ENCODE peak calls at places on chromosome 1, in four cellular contexts. V is SK-N-SH, X is HCT116, M is GM12878. Q is an unnamed sample.

GRCh38 chr1:199226163-199226562 is 587.3 kb downstream of the PTPRC start:
- DNase-seq in V (no peak), X (no peak), M (peak; percentile 16), Q (no peak)

GRCh38 chr1:53398585-53399365 is 60.4 kb upstream of the DMRTB1 start:
- DNase-seq in V (no peak), X (no peak), M (no peak), Q (no peak)

GRCh38 chr1:197200468-197200899 is 54.0 kb upstream of the ASPM start:
- DNase-seq in V (no peak), X (no peak), M (no peak), Q (no peak)

GRCh38 chr1:236018885-236019453 is 45.9 kb downstream of the NID1 start:
- DNase-seq in V (no peak), X (no peak), M (no peak), Q (no peak)

GRCh38 chr1:85822696-85823095 is 114.5 kb upstream of the ZNHIT6 start:
- DNase-seq in V (no peak), X (no peak), M (no peak), Q (no peak)

GRCh38 chr1:101738475-101738874 is 258.3 kb downstream of the OLFM3 start:
- DNase-seq in V (no peak), X (no peak), M (no peak), Q (no peak)

GRCh38 chr1:7290971-7291970 is 479.8 kb upstream of the VAMP3 start:
- DNase-seq in V (peak; percentile 76), X (no peak), M (no peak), Q (no peak)

GRCh38 chr1:224852901-224853568 is 76.4 kb upstream of the DNAH14 start:
- DNase-seq in V (peak; percentile 46), X (peak; percentile 66), M (peak; percentile 34), Q (peak; percentile 53)

GRCh38 chr1:95084317-95085176 is 11.8 kb upstream of the ALG14 start:
- DNase-seq in V (peak; percentile 61), X (peak; percentile 47), M (no peak), Q (no peak)

GRCh38 chr1:64675718-64676345 is 69.0 kb upstream of the RAVER2 start:
- DNase-seq in V (peak; percentile 41), X (no peak), M (no peak), Q (peak; percentile 20)

GRCh38 chr1:169879034-169879835 is 14.5 kb downstream of the SCYL3 start:
- DNase-seq in V (no peak), X (no peak), M (no peak), Q (no peak)

GRCh38 chr1:41051022-41051421 is 29.5 kb upstream of the SLFNL1 start:
- DNase-seq in V (no peak), X (no peak), M (no peak), Q (no peak)

GRCh38 chr1:117030271-117030877 is 28.8 kb downstream of the CD101 start:
- DNase-seq in V (no peak), X (no peak), M (no peak), Q (no peak)

GRCh38 chr1:153903841-153904455 is 18.8 kb downstream of the GATAD2B start:
- DNase-seq in V (no peak), X (no peak), M (no peak), Q (no peak)

GRCh38 chr1:209402697-209403096 is 180.8 kb upstream of the CAMK1G start:
- DNase-seq in V (no peak), X (no peak), M (no peak), Q (no peak)

GRCh38 chr1:160565568-160565967 is 13.7 kb downstream of the CD84 start:
- DNase-seq in V (no peak), X (no peak), M (no peak), Q (no peak)

GRCh38 chr1:39508857-39509305 is 17.4 kb downstream of the BMP8A start:
- DNase-seq in V (peak; percentile 54), X (no peak), M (no peak), Q (no peak)

GRCh38 chr1:231211005-231211857 is 29.8 kb upstream of the GNPAT start:
- DNase-seq in V (peak; percentile 86), X (peak; percentile 67), M (peak; percentile 86), Q (peak; percentile 59)

GRCh38 chr1:94325379-94326302 is 88.3 kb upstream of the ARHGAP29 start:
- DNase-seq in V (no peak), X (peak; percentile 92), M (no peak), Q (peak; percentile 96)

GRCh38 chr1:187010571-187011309 is 182.0 kb downstream of the PLA2G4A start:
- DNase-seq in V (no peak), X (no peak), M (no peak), Q (no peak)
- TF ChIP-seq SIN3A in V (no peak), X (no peak), M (no peak), Q (no peak)

DNA sequence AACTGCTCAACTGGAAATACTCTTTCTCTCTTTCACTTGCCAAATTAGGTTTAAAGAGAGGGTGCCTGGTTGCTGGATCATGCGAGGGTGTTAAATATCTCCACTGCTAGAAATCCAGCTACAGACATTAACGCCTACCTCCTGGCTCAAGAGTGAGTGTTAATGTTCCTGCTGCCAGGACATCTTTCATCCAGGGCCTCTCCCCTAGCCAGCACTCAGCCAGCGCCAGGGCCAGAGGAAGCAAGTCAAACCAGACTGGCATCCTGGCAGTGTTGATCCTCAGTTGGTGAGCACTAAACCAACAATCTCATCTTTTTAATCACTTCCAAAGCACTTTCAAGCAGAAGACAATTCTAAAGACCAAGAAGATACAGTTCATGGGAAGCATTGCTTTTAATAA is 92.9 kb upstream of the BARHL2 start:
- DNase-seq in V (no peak), X (no peak), M (no peak), Q (no peak)
- TF ChIP-seq CTCF in V (no peak), X (no peak), M (no peak), Q (no peak)

GRCh38 chr1:8955367-8955766 is 9.7 kb downstream of the CA6 start:
- DNase-seq in V (no peak), X (no peak), M (no peak), Q (no peak)
- H3K9me3 ChIP-seq in V (no peaks in the 10 kb centered on the region), X (no peaks in the 10 kb centered on the region), M (no peaks in the 10 kb centered on the region), Q (no peaks in the 10 kb centered on the region)

DNA sequence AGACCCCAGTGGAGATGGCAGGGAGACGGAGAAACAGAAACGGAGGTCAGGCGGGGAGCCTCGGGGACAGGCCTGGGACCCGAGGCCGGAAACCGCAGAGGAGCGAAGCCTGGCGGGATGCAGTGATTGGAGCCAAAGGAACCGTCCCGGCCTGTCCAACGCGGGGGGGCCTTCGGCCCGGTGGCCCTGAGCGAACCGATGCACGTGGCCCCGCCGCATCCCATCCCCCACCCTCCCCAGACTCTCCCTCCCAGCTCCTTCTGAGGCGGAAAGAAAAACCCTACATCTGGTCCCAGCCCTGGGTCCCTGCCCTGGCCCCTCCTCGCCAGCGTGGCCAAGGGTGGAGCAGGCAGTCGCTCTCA is 1.2 kb upstream of the CRABP2 start:
- DNase-seq in V (no peak), X (no peak), M (no peak), Q (no peak)
- TF ChIP-seq SIN3A in V (no peak), X (no peak), M (no peak), Q (no peak)

DNA sequence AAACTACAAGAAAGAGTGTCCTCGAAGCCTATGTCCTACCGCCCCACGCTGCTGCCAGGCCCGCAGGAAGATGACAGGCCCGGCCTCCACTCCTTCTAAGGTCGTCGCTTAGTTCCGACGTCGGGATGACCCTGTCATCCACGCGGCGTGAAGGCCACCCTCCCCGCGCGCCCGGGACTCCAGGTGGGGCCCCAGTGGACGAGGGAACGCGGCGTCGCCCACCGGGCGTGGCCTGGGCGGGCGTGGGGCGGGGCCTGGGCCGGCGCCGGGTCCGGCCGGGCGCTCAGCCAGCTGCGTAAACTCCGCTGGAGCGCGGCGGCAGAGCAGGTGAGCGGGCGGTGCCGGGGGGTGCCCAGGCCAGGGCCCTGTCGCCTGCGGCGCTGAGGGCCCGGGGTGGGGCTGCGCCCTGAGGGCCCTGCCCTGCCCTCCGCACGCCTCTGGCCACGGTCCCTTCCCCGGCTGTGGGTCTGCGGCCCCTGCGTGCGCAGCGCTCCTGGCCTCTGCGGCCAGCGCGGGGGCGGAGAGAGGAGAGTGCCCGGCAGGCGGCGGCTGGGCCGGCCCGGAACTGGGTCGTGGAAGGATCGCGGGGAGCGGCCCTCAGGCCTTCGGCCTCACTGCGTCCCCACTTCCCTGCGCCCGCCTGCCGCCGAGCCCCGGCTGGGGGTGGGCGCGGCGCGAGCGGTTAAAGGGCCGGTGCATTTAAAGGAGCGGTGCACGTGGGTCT is at the start of gene PSEN2:
- DNase-seq in V (peak; percentile 92), X (peak; percentile 26), M (no peak), Q (no peak)
- TF ChIP-seq CTCF in V (no peak), X (no peak), M (no peak), Q (no peak)

Q was measured in Panc1.